ENCODE peak calls at places on chromosomes 6 and 20, in nine cellular contexts. U, K, R, Q, C, L, M, D and J are unnamed samples.
A peak's percentile ranks its signal among the peaks of the same experiment; 100 is the strongest.

GRCh38 chr6:73394577-73395354 is at the start of gene DDX43:
- DNase-seq in L (peak; percentile 82), M (no peak), C (peak; percentile 26), K (peak; percentile 82), Q (peak; percentile 82), D (peak; percentile 68), R (no peak), U (no peak), J (peak; percentile 82)

GRCh38 chr20:16580127-16580526 is 6.9 kb upstream of the KIF16B start:
- DNase-seq in U (peak; percentile 90), C (no peak), D (peak; percentile 67), R (no peak), M (no peak), K (peak; percentile 80), Q (no peak), L (peak; percentile 91), J (no peak)

GRCh38 chr20:44601801-44602204 is 19.4 kb downstream of the PKIG start:
- DNase-seq in D (peak; percentile 87), M (no peak), K (no peak), U (peak; percentile 65), L (peak; percentile 85), R (peak; percentile 26), C (no peak), Q (peak; percentile 92), J (peak; percentile 82)

GRCh38 chr20:33211817-33212424 is 5.2 kb upstream of the BPIFA3 start:
- DNase-seq in Q (no peak), C (peak; percentile 45), M (no peak), U (peak; percentile 39), K (peak; percentile 58), D (peak; percentile 13), R (peak; percentile 60), L (peak; percentile 58), J (no peak)

GRCh38 chr6:34664270-34664971 is 32.1 kb downstream of the ILRUN start:
- DNase-seq in L (peak; percentile 69), Q (no peak), D (no peak), C (no peak), K (no peak), R (no peak), M (no peak), U (peak; percentile 53), J (no peak)

GRCh38 chr6:148414836-148415235 is 72.2 kb downstream of the SASH1 start:
- DNase-seq in Q (no peak), L (peak; percentile 84), R (no peak), U (peak; percentile 74), M (no peak), D (peak; percentile 66), K (no peak), C (peak; percentile 24), J (no peak)

GRCh38 chr6:142781124-142781523 is 163.9 kb downstream of the HIVEP2 start:
- DNase-seq in R (no peak), U (no peak), Q (no peak), C (no peak), K (no peak), M (no peak), L (peak; percentile 24), D (peak; percentile 23), J (no peak)

GRCh38 chr20:51768759-51769517 is 748 bp upstream of the ATP9A start:
- DNase-seq in K (no peak), D (no peak), R (no peak), M (no peak), C (no peak), U (no peak), L (peak; percentile 7), Q (no peak), J (no peak)

GRCh38 chr20:50320910-50321796 is 130.5 kb downstream of the CEBPB start:
- DNase-seq in C (peak; percentile 90), M (no peak), U (peak; percentile 96), D (peak; percentile 88), K (peak; percentile 96), L (peak; percentile 94), R (no peak), Q (peak; percentile 97), J (peak; percentile 92)